ENCODE peak calls at places on chromosomes 4 and X, in six cellular contexts. One of them, this sample, is unnamed.

GRCh38 chr4:110484767-110485166 is 8.8 kb downstream of the ENPEP start:
- DNase-seq in astrocyte of the spinal cord: peak
- DNase-seq in SK-N-SH: no peak
- DNase-seq in esophagus squamous epithelium: no peak
- DNase-seq in kidney epithelial cell: peak
- DNase-seq in pancreas: no peak
- DNase-seq in this sample: peak

GRCh38 chr4:149311076-149311475 is 504.6 kb downstream of the IQCM start:
- DNase-seq in astrocyte of the spinal cord: no peak
- DNase-seq in SK-N-SH: no peak
- DNase-seq in esophagus squamous epithelium: no peak
- DNase-seq in kidney epithelial cell: no peak
- DNase-seq in pancreas: no peak
- DNase-seq in this sample: no peak

GRCh38 chr4:122777846-122778501 is 45.5 kb downstream of the BBS12 start:
- DNase-seq in astrocyte of the spinal cord: peak
- DNase-seq in SK-N-SH: no peak
- DNase-seq in esophagus squamous epithelium: no peak
- DNase-seq in kidney epithelial cell: no peak
- DNase-seq in pancreas: no peak
- DNase-seq in this sample: peak

GRCh38 chr4:21864686-21865085 is 83.9 kb downstream of the KCNIP4 start:
- DNase-seq in astrocyte of the spinal cord: no peak
- DNase-seq in SK-N-SH: no peak
- DNase-seq in esophagus squamous epithelium: no peak
- DNase-seq in kidney epithelial cell: no peak
- DNase-seq in pancreas: no peak
- DNase-seq in this sample: no peak

GRCh38 chrX:9907645-9908387 is 59.3 kb upstream of the CLDN34 start:
- DNase-seq in astrocyte of the spinal cord: peak
- DNase-seq in SK-N-SH: no peak
- DNase-seq in esophagus squamous epithelium: no peak
- DNase-seq in kidney epithelial cell: no peak
- DNase-seq in pancreas: no peak
- DNase-seq in this sample: peak

GRCh38 chrX:49878834-49879655 is at the start of gene USP27X:
- DNase-seq in astrocyte of the spinal cord: peak
- DNase-seq in SK-N-SH: peak
- DNase-seq in esophagus squamous epithelium: no peak
- DNase-seq in kidney epithelial cell: peak
- DNase-seq in pancreas: peak
- DNase-seq in this sample: peak

GRCh38 chr4:144449623-144450022 is 196.3 kb upstream of the HHIP start:
- DNase-seq in astrocyte of the spinal cord: no peak
- DNase-seq in SK-N-SH: no peak
- DNase-seq in esophagus squamous epithelium: no peak
- DNase-seq in kidney epithelial cell: no peak
- DNase-seq in pancreas: no peak
- DNase-seq in this sample: peak

GRCh38 chr4:17786567-17786966 is 5.1 kb upstream of the FAM184B start:
- DNase-seq in astrocyte of the spinal cord: peak
- DNase-seq in SK-N-SH: no peak
- DNase-seq in esophagus squamous epithelium: no peak
- DNase-seq in kidney epithelial cell: peak
- DNase-seq in pancreas: no peak
- DNase-seq in this sample: no peak

GRCh38 chrX:76555816-76556215 is 128.3 kb downstream of the MAGEE1 start:
- DNase-seq in astrocyte of the spinal cord: peak
- DNase-seq in SK-N-SH: peak
- DNase-seq in esophagus squamous epithelium: no peak
- DNase-seq in kidney epithelial cell: no peak
- DNase-seq in pancreas: no peak
- DNase-seq in this sample: peak

GRCh38 chr4:2537011-2537830 is 774 bp downstream of the FAM193A start:
- DNase-seq in astrocyte of the spinal cord: peak
- DNase-seq in SK-N-SH: peak
- DNase-seq in esophagus squamous epithelium: no peak
- DNase-seq in kidney epithelial cell: no peak
- DNase-seq in pancreas: peak
- DNase-seq in this sample: peak

GRCh38 chr4:2954358-2955185 is 8.6 kb downstream of the NOP14 start:
- DNase-seq in astrocyte of the spinal cord: no peak
- DNase-seq in SK-N-SH: peak
- DNase-seq in esophagus squamous epithelium: no peak
- DNase-seq in kidney epithelial cell: no peak
- DNase-seq in pancreas: no peak
- DNase-seq in this sample: no peak

GRCh38 chrX:106397788-106398538 is 213.8 kb upstream of the RADX start:
- DNase-seq in astrocyte of the spinal cord: peak
- DNase-seq in SK-N-SH: no peak
- DNase-seq in esophagus squamous epithelium: no peak
- DNase-seq in kidney epithelial cell: no peak
- DNase-seq in pancreas: no peak
- DNase-seq in this sample: peak

GRCh38 chr4:74534936-74535335 is 90.0 kb downstream of the AREG start:
- DNase-seq in astrocyte of the spinal cord: no peak
- DNase-seq in SK-N-SH: no peak
- DNase-seq in esophagus squamous epithelium: no peak
- DNase-seq in kidney epithelial cell: no peak
- DNase-seq in pancreas: no peak
- DNase-seq in this sample: no peak

GRCh38 chr4:134470544-134470943 is 269.0 kb upstream of the PABPC4L start:
- DNase-seq in astrocyte of the spinal cord: no peak
- DNase-seq in SK-N-SH: no peak
- DNase-seq in esophagus squamous epithelium: no peak
- DNase-seq in kidney epithelial cell: no peak
- DNase-seq in pancreas: peak
- DNase-seq in this sample: peak

GRCh38 chr4:29326004-29326403 is 1394.2 kb upstream of the PCDH7 start:
- DNase-seq in astrocyte of the spinal cord: no peak
- DNase-seq in SK-N-SH: no peak
- DNase-seq in esophagus squamous epithelium: no peak
- DNase-seq in kidney epithelial cell: no peak
- DNase-seq in pancreas: no peak
- DNase-seq in this sample: no peak

GRCh38 chr4:185587444-185588161 is 52.3 kb upstream of the PDLIM3 start:
- DNase-seq in astrocyte of the spinal cord: no peak
- DNase-seq in SK-N-SH: no peak
- DNase-seq in esophagus squamous epithelium: no peak
- DNase-seq in kidney epithelial cell: no peak
- DNase-seq in pancreas: no peak
- DNase-seq in this sample: no peak

GRCh38 chr4:118738999-118739690 is 54.0 kb downstream of the METTL14 start:
- DNase-seq in astrocyte of the spinal cord: no peak
- DNase-seq in SK-N-SH: no peak
- DNase-seq in esophagus squamous epithelium: no peak
- DNase-seq in kidney epithelial cell: no peak
- DNase-seq in pancreas: no peak
- DNase-seq in this sample: no peak

GRCh38 chr4:118742050-118742449 is 56.9 kb downstream of the METTL14 start:
- DNase-seq in astrocyte of the spinal cord: no peak
- DNase-seq in SK-N-SH: no peak
- DNase-seq in esophagus squamous epithelium: no peak
- DNase-seq in kidney epithelial cell: no peak
- DNase-seq in pancreas: no peak
- DNase-seq in this sample: peak

GRCh38 chr4:118743867-118744266 is 58.7 kb downstream of the METTL14 start:
- DNase-seq in astrocyte of the spinal cord: no peak
- DNase-seq in SK-N-SH: no peak
- DNase-seq in esophagus squamous epithelium: no peak
- DNase-seq in kidney epithelial cell: no peak
- DNase-seq in pancreas: no peak
- DNase-seq in this sample: peak

GRCh38 chr4:118740869-118741268 is 55.7 kb downstream of the METTL14 start:
- DNase-seq in astrocyte of the spinal cord: no peak
- DNase-seq in SK-N-SH: peak
- DNase-seq in esophagus squamous epithelium: no peak
- DNase-seq in kidney epithelial cell: no peak
- DNase-seq in pancreas: no peak
- DNase-seq in this sample: peak

GRCh38 chr4:118741456-118741855 is 56.3 kb downstream of the METTL14 start:
- DNase-seq in astrocyte of the spinal cord: no peak
- DNase-seq in SK-N-SH: no peak
- DNase-seq in esophagus squamous epithelium: no peak
- DNase-seq in kidney epithelial cell: no peak
- DNase-seq in pancreas: no peak
- DNase-seq in this sample: peak
- H3K4me3 ChIP-seq in astrocyte of the spinal cord: no peak
- H3K4me3 ChIP-seq in SK-N-SH: no peak
- H3K4me3 ChIP-seq in esophagus squamous epithelium: no peak
- H3K4me3 ChIP-seq in kidney epithelial cell: no peak
- H3K4me3 ChIP-seq in pancreas: no peak
- H3K4me3 ChIP-seq in this sample: no peak

DNA sequence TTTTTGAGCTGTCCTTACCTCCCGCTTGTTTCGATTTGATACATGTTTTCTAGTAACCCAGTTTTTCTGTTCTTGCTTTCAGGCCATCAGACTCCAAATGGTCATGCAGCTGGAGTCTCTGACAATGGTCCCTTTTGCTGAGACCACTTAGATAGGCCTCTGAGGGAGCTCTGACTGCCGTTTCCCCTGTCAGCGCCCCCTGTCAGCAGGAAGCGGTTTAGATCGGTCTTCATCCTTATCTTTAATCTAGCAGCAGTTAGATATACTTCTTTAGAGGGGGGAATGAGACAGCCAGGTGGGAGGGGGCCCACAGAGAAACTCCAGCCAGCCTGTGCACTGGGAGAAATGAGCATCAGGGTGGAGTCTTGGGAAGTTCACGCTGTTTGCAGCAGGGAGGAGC is 457.9 kb downstream of the GPAT3 start:
- DNase-seq in astrocyte of the spinal cord: no peak
- DNase-seq in SK-N-SH: no peak
- DNase-seq in esophagus squamous epithelium: no peak
- DNase-seq in kidney epithelial cell: no peak
- DNase-seq in pancreas: no peak
- DNase-seq in this sample: no peak
- TF ChIP-seq CTCF in astrocyte of the spinal cord: peak
- TF ChIP-seq CTCF in SK-N-SH: peak
- TF ChIP-seq CTCF in esophagus squamous epithelium: no peak
- TF ChIP-seq CTCF in kidney epithelial cell: no peak
- TF ChIP-seq CTCF in pancreas: no peak
- TF ChIP-seq CTCF in this sample: peak

DNA sequence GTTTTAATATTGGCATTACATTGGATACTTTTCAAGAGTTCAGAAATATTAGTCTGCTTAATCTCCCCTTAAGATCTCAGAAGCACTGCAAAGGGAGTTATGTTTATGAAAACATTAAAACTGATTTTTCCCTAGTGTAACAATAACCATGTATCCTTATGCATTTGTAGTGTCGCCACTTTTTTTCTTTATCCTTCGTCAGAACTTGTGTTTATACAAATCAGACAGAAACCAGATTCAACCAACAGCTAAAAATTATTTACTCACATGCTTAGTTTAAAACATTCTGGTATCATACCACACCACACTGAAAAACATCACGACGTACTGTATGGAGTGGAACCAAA is 1.3 kb downstream of the SETD7 start:
- DNase-seq in astrocyte of the spinal cord: no peak
- DNase-seq in SK-N-SH: no peak
- DNase-seq in esophagus squamous epithelium: no peak
- DNase-seq in kidney epithelial cell: no peak
- DNase-seq in pancreas: no peak
- DNase-seq in this sample: no peak
- H3K4me3 ChIP-seq in astrocyte of the spinal cord: peak
- H3K4me3 ChIP-seq in SK-N-SH: peak
- H3K4me3 ChIP-seq in esophagus squamous epithelium: peak
- H3K4me3 ChIP-seq in kidney epithelial cell: peak
- H3K4me3 ChIP-seq in pancreas: peak
- H3K4me3 ChIP-seq in this sample: peak

GRCh38 chr4:94256833-94257232 is 49.2 kb downstream of the SMARCAD1 start:
- DNase-seq in astrocyte of the spinal cord: no peak
- DNase-seq in SK-N-SH: no peak
- DNase-seq in esophagus squamous epithelium: no peak
- DNase-seq in kidney epithelial cell: no peak
- DNase-seq in pancreas: no peak
- DNase-seq in this sample: peak
- TF ChIP-seq CTCF in astrocyte of the spinal cord: peak
- TF ChIP-seq CTCF in SK-N-SH: peak
- TF ChIP-seq CTCF in esophagus squamous epithelium: no peak
- TF ChIP-seq CTCF in kidney epithelial cell: no peak
- TF ChIP-seq CTCF in pancreas: no peak
- TF ChIP-seq CTCF in this sample: no peak

DNA sequence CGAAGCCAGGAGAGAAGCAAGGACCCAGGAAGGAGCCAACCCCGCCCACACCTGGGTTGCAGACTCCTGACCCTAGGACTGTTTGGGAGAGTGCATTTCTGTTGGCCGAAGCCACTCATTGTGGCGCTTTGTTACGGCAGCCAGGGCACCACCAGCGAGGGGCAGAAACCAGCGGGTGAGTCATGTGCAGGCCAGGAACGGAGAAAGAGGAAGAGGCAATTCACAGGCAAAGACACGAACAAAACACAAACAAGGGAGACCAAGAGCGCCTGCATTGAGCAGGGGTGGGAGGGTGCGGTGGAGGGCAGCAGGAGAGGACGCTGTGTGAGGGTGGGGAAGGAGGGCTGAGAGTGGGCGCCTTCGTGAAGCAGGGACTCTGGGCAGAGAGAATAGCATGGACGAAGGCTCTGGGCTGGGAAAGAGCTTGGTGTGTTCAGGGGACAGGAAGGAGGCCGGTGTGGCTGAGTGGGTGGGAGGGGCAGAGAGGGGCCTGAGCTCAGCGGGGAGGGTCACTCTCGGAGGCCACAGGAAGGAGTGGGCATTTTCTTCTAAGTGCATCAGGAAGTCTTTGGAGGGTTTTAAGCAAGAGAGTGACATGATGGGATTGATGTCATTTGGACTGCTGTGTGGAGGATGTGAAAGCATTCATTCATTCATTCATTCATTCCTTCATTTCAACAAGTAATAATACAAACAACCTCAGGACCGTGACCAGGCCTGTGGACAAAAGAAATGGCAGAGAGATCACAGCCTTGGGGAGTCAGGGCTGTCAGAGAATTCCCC is 12.2 kb upstream of the WFS1 start:
- DNase-seq in astrocyte of the spinal cord: peak
- DNase-seq in SK-N-SH: no peak
- DNase-seq in esophagus squamous epithelium: no peak
- DNase-seq in kidney epithelial cell: no peak
- DNase-seq in pancreas: no peak
- DNase-seq in this sample: no peak
- H3K4me3 ChIP-seq in astrocyte of the spinal cord: no peak
- H3K4me3 ChIP-seq in SK-N-SH: no peak
- H3K4me3 ChIP-seq in esophagus squamous epithelium: no peak
- H3K4me3 ChIP-seq in kidney epithelial cell: no peak
- H3K4me3 ChIP-seq in pancreas: no peak
- H3K4me3 ChIP-seq in this sample: no peak

DNA sequence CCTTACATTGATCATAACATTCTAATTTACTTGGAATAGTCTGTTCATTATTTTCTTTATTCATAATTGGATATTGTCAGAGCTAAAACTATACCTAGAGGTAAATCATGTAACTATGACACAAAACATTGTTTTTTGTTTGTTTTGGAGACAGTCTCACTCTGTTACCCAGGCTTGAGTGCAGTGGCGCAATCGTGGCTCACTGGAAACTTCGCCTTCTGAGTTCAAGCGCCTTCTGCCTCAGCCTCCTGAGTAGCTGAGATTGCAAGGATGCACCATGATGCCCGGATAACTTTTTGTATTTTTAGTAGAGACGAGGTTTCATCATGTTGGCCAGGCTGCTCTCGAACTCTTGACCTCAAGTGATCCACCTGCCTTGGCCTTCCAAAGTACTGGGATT is 265.2 kb downstream of the FBXO8 start:
- DNase-seq in astrocyte of the spinal cord: no peak
- DNase-seq in SK-N-SH: no peak
- DNase-seq in esophagus squamous epithelium: no peak
- DNase-seq in kidney epithelial cell: no peak
- DNase-seq in pancreas: no peak
- DNase-seq in this sample: no peak
- TF ChIP-seq CTCF in astrocyte of the spinal cord: no peak
- TF ChIP-seq CTCF in SK-N-SH: no peak
- TF ChIP-seq CTCF in esophagus squamous epithelium: no peak
- TF ChIP-seq CTCF in kidney epithelial cell: no peak
- TF ChIP-seq CTCF in pancreas: no peak
- TF ChIP-seq CTCF in this sample: no peak

This sample was measured in cardiac fibroblast.